ENCODE peak calls at places on chromosome 4, in eight cellular contexts. S, J, O, A, P, T, M and F are unnamed samples.

GRCh38 chr4:136644279-136644678 is 888.0 kb downstream of the PCDH18 start:
- DNase-seq in S (no peak), J (no peak), O (no peak), A (peak), P (no peak), T (no peak), M (no peak), F (no peak)

GRCh38 chr4:94559351-94559806 is 107.6 kb downstream of the PDLIM5 start:
- DNase-seq in S (no peak), J (peak), O (no peak), A (no peak), P (no peak), T (peak), M (no peak), F (peak)

GRCh38 chr4:137312257-137312656 is 220.0 kb downstream of the PCDH18 start:
- DNase-seq in S (no peak), J (peak), O (no peak), A (no peak), P (no peak), T (peak), M (no peak), F (peak)

GRCh38 chr4:81635747-81636146 is 164.0 kb upstream of the RASGEF1B start:
- DNase-seq in S (no peak), J (peak), O (peak), A (no peak), P (peak), T (no peak), M (peak), F (no peak)

GRCh38 chr4:16785800-16786527 is 112.5 kb downstream of the LDB2 start:
- DNase-seq in S (peak), J (peak), O (no peak), A (peak), P (no peak), T (peak), M (no peak), F (no peak)

GRCh38 chr4:54281060-54281781 is 52.1 kb downstream of the PDGFRA start:
- DNase-seq in S (peak), J (peak), O (peak), A (peak), P (no peak), T (peak), M (no peak), F (peak)

GRCh38 chr4:128848461-128848860 is 39.0 kb downstream of the JADE1 start:
- DNase-seq in S (no peak), J (peak), O (no peak), A (no peak), P (no peak), T (no peak), M (no peak), F (no peak)

GRCh38 chr4:111434581-111434980 is 710.7 kb upstream of the FAM241A start:
- DNase-seq in S (no peak), J (peak), O (no peak), A (no peak), P (no peak), T (no peak), M (no peak), F (peak)

GRCh38 chr4:155569960-155570515 is 96.6 kb upstream of the GUCY1A1 start:
- DNase-seq in S (no peak), J (no peak), O (no peak), A (peak), P (no peak), T (no peak), M (no peak), F (no peak)

GRCh38 chr4:7295917-7296660 is 103.8 kb downstream of the SORCS2 start:
- DNase-seq in S (no peak), J (peak), O (no peak), A (no peak), P (peak), T (peak), M (peak), F (peak)

GRCh38 chr4:73944061-73944875 is 37.6 kb downstream of the PF4 start:
- DNase-seq in S (no peak), J (no peak), O (no peak), A (peak), P (no peak), T (peak), M (no peak), F (peak)

GRCh38 chr4:105471566-105472176 is 2.2 kb downstream of the PPA2 start:
- DNase-seq in S (peak), J (peak), O (peak), A (peak), P (peak), T (peak), M (peak), F (peak)

GRCh38 chr4:99468891-99469290 is 33.7 kb upstream of the ADH7 start:
- DNase-seq in S (no peak), J (no peak), O (no peak), A (no peak), P (no peak), T (no peak), M (no peak), F (peak)

GRCh38 chr4:88320174-88320779 is 35.9 kb upstream of the PPM1K start:
- DNase-seq in S (no peak), J (peak), O (no peak), A (peak), P (peak), T (peak), M (no peak), F (no peak)

GRCh38 chr4:122914292-122914904 is 8.0 kb downstream of the NUDT6 start:
- DNase-seq in S (peak), J (peak), O (no peak), A (peak), P (peak), T (peak), M (peak), F (peak)

GRCh38 chr4:72631296-72631695 is 62.3 kb upstream of the ADAMTS3 start:
- DNase-seq in S (peak), J (peak), O (no peak), A (no peak), P (no peak), T (peak), M (no peak), F (peak)

GRCh38 chr4:6408263-6408662 is 64.2 kb downstream of the PPP2R2C start:
- DNase-seq in S (no peak), J (no peak), O (no peak), A (no peak), P (no peak), T (no peak), M (peak), F (no peak)

GRCh38 chr4:98976716-98977115 is 18.8 kb upstream of the METAP1 start:
- DNase-seq in S (no peak), J (peak), O (no peak), A (peak), P (no peak), T (no peak), M (no peak), F (peak)

GRCh38 chr4:66606908-66607307 is 936.6 kb upstream of the EPHA5 start:
- DNase-seq in S (no peak), J (no peak), O (no peak), A (no peak), P (no peak), T (no peak), M (no peak), F (no peak)

GRCh38 chr4:138049350-138049749 is 192.8 kb downstream of the SLC7A11 start:
- DNase-seq in S (no peak), J (peak), O (no peak), A (peak), P (no peak), T (no peak), M (no peak), F (no peak)

GRCh38 chr4:152156448-152156847 is 379.4 kb downstream of the FBXW7 start:
- DNase-seq in S (no peak), J (no peak), O (no peak), A (no peak), P (no peak), T (no peak), M (no peak), F (peak)

GRCh38 chr4:169115897-169116254 is 105.8 kb upstream of the CBR4 start:
- DNase-seq in S (peak), J (peak), O (no peak), A (peak), P (no peak), T (peak), M (no peak), F (peak)

GRCh38 chr4:56986952-56987351 is 8.3 kb downstream of the POLR2B start:
- DNase-seq in S (no peak), J (no peak), O (no peak), A (no peak), P (no peak), T (no peak), M (no peak), F (no peak)

GRCh38 chr4:174394915-174395314 is 111.2 kb downstream of the CEP44 start:
- DNase-seq in S (peak), J (peak), O (no peak), A (no peak), P (no peak), T (peak), M (no peak), F (peak)

GRCh38 chr4:90234916-90235547 is 107.8 kb downstream of the CCSER1 start:
- DNase-seq in S (no peak), J (no peak), O (no peak), A (peak), P (no peak), T (no peak), M (no peak), F (no peak)

GRCh38 chr4:13492752-13493151 is 8.6 kb upstream of the RAB28 start:
- DNase-seq in S (no peak), J (no peak), O (no peak), A (no peak), P (no peak), T (no peak), M (peak), F (no peak)
- H3K4me3 ChIP-seq in S (no peak), J (no peak), O (no peak), A (no peak), P (no peak), T (no peak), M (no peak), F (no peak)

GRCh38 chr4:146582864-146583263 is 55.8 kb upstream of the POU4F2 start:
- DNase-seq in S (no peak), J (peak), O (no peak), A (no peak), P (no peak), T (no peak), M (peak), F (peak)
- TF ChIP-seq CTCF in S (no peak), J (no peak), O (no peak), A (no peak), P (no peak), T (no peak), M (no peak), F (no peak)

DNA sequence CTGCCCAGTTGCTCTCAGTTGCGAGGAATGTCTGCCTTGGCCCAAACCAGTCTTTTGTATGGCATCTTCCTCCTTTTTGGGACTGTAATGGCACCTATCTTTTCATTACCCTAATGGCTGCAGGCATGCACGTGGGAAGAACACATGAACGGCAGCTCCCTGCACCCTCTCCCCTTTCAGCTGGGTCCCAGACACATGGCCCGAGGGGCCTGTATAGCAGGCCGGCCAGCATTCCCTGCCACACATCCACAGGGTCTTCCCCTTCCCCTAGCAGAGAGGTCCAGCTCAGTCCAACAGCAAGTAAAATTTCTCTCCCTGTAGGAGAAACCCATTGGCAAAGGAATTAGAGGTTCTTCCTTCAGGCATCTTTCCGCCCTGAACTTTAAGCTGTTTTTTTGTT is 829.1 kb upstream of the AGA start:
- DNase-seq in S (no peak), J (no peak), O (no peak), A (no peak), P (no peak), T (no peak), M (no peak), F (no peak)
- H3K4me3 ChIP-seq in S (no peak), J (no peak), O (no peak), A (no peak), P (no peak), T (no peak), M (no peak), F (no peak)

GRCh38 chr4:125013891-125014290 is 300.9 kb upstream of the FAT4 start:
- DNase-seq in S (no peak), J (peak), O (no peak), A (no peak), P (no peak), T (no peak), M (no peak), F (peak)
- TF ChIP-seq CTCF in S (no peak), J (no peak), O (no peak), A (no peak), P (no peak), T (no peak), M (no peak), F (no peak)

GRCh38 chr4:141347738-141348524 is 127.2 kb downstream of the ZNF330 start:
- DNase-seq in S (no peak), J (peak), O (no peak), A (peak), P (peak), T (no peak), M (peak), F (peak)
- H3K4me3 ChIP-seq in S (no peak), J (no peak), O (no peak), A (no peak), P (no peak), T (no peak), M (no peak), F (no peak)